ENCODE peak calls at places on chromosomes 16 and 17, in eight cellular contexts. X, I, Z, V, N, F, M and U are unnamed samples.

GRCh38 chr16:35795361-35796029 is 2336.1 kb downstream of the TP53TG3F start:
- DNase-seq in M (no peak), Z (no peak), X (no peak), F (no peak), V (no peak), N (no peak), I (no peak), U (no peak)

GRCh38 chr16:57347858-57348257 is 10.7 kb upstream of the CCL22 start:
- DNase-seq in M (no peak), F (no peak), X (no peak), N (no peak), V (no peak), Z (no peak), I (no peak), U (no peak)

GRCh38 chr16:53773150-53773846 is 69.3 kb downstream of the FTO start:
- DNase-seq in Z (no peak), I (peak; percentile 23), N (peak; percentile 42), M (peak; percentile 7), F (peak; percentile 33), X (peak; percentile 11), V (peak; percentile 72), U (peak; percentile 49)

GRCh38 chr17:11292491-11292890 is 51.5 kb downstream of the SHISA6 start:
- DNase-seq in I (no peak), V (no peak), F (no peak), M (no peak), Z (no peak), X (no peak), N (no peak), U (no peak)

GRCh38 chr17:19645608-19646250 is 2.8 kb upstream of the ALDH3A2 start:
- DNase-seq in V (peak; percentile 29), F (no peak), X (no peak), M (peak; percentile 27), Z (peak; percentile 5), I (peak; percentile 45), N (no peak), U (peak; percentile 30)

GRCh38 chr17:79721993-79722671 is 8.6 kb upstream of the ENPP7 start:
- DNase-seq in Z (no peak), I (no peak), X (no peak), M (no peak), F (no peak), V (no peak), N (no peak), U (no peak)

GRCh38 chr17:61619493-61619892 is 28.5 kb upstream of the NACA2 start:
- DNase-seq in M (no peak), F (no peak), N (no peak), I (no peak), X (no peak), V (peak; percentile 3), Z (no peak), U (no peak)

GRCh38 chr17:48150107-48150463 is 42.5 kb downstream of the SNX11 start:
- DNase-seq in V (no peak), M (no peak), N (no peak), Z (no peak), I (no peak), F (no peak), X (no peak), U (no peak)

GRCh38 chr17:8222380-8222629 is 11.9 kb upstream of the AURKB start:
- DNase-seq in N (no peak), F (no peak), Z (no peak), M (no peak), I (no peak), X (no peak), V (no peak), U (no peak)

GRCh38 chr17:58352843-58353719 is 1.1 kb upstream of the SUPT4H1 start:
- DNase-seq in X (no peak), Z (no peak), F (no peak), N (peak; percentile 72), M (no peak), V (peak; percentile 30), I (peak; percentile 19), U (no peak)

GRCh38 chr16:3954411-3954921 is 74.0 kb upstream of the CREBBP start:
- DNase-seq in X (no peak), F (no peak), N (no peak), I (no peak), Z (no peak), M (no peak), V (no peak), U (no peak)